ENCODE peak calls at places on chromosomes 6 and 20, in ten cellular contexts. One of them, this sample, is unnamed.

GRCh38 chr6:60695232-60695631 is 1590.8 kb downstream of the KHDRBS2 start:
- DNase-seq in lower leg skin: no peak
- DNase-seq in mesothelial cell of epicardium: no peak
- DNase-seq in psoas muscle: no peak
- DNase-seq in SK-N-SH: no peak
- DNase-seq in fibroblast of mammary gland: no peak
- DNase-seq in endothelial cell: no peak
- DNase-seq in cardiac muscle cell: no peak
- DNase-seq in HFFc6: no peak
- DNase-seq in suprapubic skin: no peak
- DNase-seq in this sample: no peak

GRCh38 chr6:5752282-5752681 is 254.4 kb downstream of the NRN1 start:
- DNase-seq in lower leg skin: peak
- DNase-seq in mesothelial cell of epicardium: no peak
- DNase-seq in psoas muscle: no peak
- DNase-seq in SK-N-SH: no peak
- DNase-seq in fibroblast of mammary gland: peak
- DNase-seq in endothelial cell: no peak
- DNase-seq in cardiac muscle cell: peak
- DNase-seq in HFFc6: peak
- DNase-seq in suprapubic skin: no peak
- DNase-seq in this sample: no peak

GRCh38 chr20:44422083-44422482 is 53.6 kb upstream of the TTPAL start:
- DNase-seq in lower leg skin: no peak
- DNase-seq in mesothelial cell of epicardium: no peak
- DNase-seq in psoas muscle: no peak
- DNase-seq in SK-N-SH: no peak
- DNase-seq in fibroblast of mammary gland: peak
- DNase-seq in endothelial cell: no peak
- DNase-seq in cardiac muscle cell: no peak
- DNase-seq in HFFc6: peak
- DNase-seq in suprapubic skin: no peak
- DNase-seq in this sample: no peak

GRCh38 chr20:34627458-34627857 is 49.4 kb downstream of the PIGU start:
- DNase-seq in lower leg skin: no peak
- DNase-seq in mesothelial cell of epicardium: no peak
- DNase-seq in psoas muscle: no peak
- DNase-seq in SK-N-SH: no peak
- DNase-seq in fibroblast of mammary gland: no peak
- DNase-seq in endothelial cell: no peak
- DNase-seq in cardiac muscle cell: no peak
- DNase-seq in HFFc6: no peak
- DNase-seq in suprapubic skin: no peak
- DNase-seq in this sample: no peak

GRCh38 chr6:35140991-35141720 is at the start of gene TCP11:
- DNase-seq in lower leg skin: no peak
- DNase-seq in mesothelial cell of epicardium: no peak
- DNase-seq in psoas muscle: peak
- DNase-seq in SK-N-SH: peak
- DNase-seq in fibroblast of mammary gland: no peak
- DNase-seq in endothelial cell: no peak
- DNase-seq in cardiac muscle cell: no peak
- DNase-seq in HFFc6: no peak
- DNase-seq in suprapubic skin: no peak
- DNase-seq in this sample: no peak

GRCh38 chr6:167407239-167408064 is 82.6 kb downstream of the TTLL2 start:
- DNase-seq in lower leg skin: no peak
- DNase-seq in mesothelial cell of epicardium: no peak
- DNase-seq in psoas muscle: no peak
- DNase-seq in SK-N-SH: no peak
- DNase-seq in fibroblast of mammary gland: no peak
- DNase-seq in endothelial cell: no peak
- DNase-seq in cardiac muscle cell: no peak
- DNase-seq in HFFc6: no peak
- DNase-seq in suprapubic skin: no peak
- DNase-seq in this sample: no peak

GRCh38 chr6:31579119-31579505 is 3.1 kb downstream of the LTB start:
- DNase-seq in lower leg skin: no peak
- DNase-seq in mesothelial cell of epicardium: no peak
- DNase-seq in psoas muscle: no peak
- DNase-seq in SK-N-SH: no peak
- DNase-seq in fibroblast of mammary gland: no peak
- DNase-seq in endothelial cell: no peak
- DNase-seq in cardiac muscle cell: no peak
- DNase-seq in HFFc6: no peak
- DNase-seq in suprapubic skin: no peak
- DNase-seq in this sample: no peak

GRCh38 chr6:14038636-14039035 is 78.9 kb upstream of the CD83 start:
- DNase-seq in lower leg skin: no peak
- DNase-seq in mesothelial cell of epicardium: no peak
- DNase-seq in psoas muscle: no peak
- DNase-seq in SK-N-SH: no peak
- DNase-seq in fibroblast of mammary gland: peak
- DNase-seq in endothelial cell: no peak
- DNase-seq in cardiac muscle cell: peak
- DNase-seq in HFFc6: no peak
- DNase-seq in suprapubic skin: no peak
- DNase-seq in this sample: no peak

GRCh38 chr6:163438940-163439335 is 24.4 kb downstream of the QKI start:
- DNase-seq in lower leg skin: no peak
- DNase-seq in mesothelial cell of epicardium: no peak
- DNase-seq in psoas muscle: peak
- DNase-seq in SK-N-SH: peak
- DNase-seq in fibroblast of mammary gland: no peak
- DNase-seq in endothelial cell: no peak
- DNase-seq in cardiac muscle cell: peak
- DNase-seq in HFFc6: no peak
- DNase-seq in suprapubic skin: peak
- DNase-seq in this sample: no peak

GRCh38 chr20:14700641-14700965 is 363.2 kb upstream of the FLRT3 start:
- DNase-seq in lower leg skin: no peak
- DNase-seq in mesothelial cell of epicardium: no peak
- DNase-seq in psoas muscle: no peak
- DNase-seq in SK-N-SH: no peak
- DNase-seq in fibroblast of mammary gland: peak
- DNase-seq in endothelial cell: no peak
- DNase-seq in cardiac muscle cell: no peak
- DNase-seq in HFFc6: no peak
- DNase-seq in suprapubic skin: no peak
- DNase-seq in this sample: no peak

GRCh38 chr6:105949939-105950582 is 136.1 kb upstream of the PRDM1 start:
- DNase-seq in lower leg skin: no peak
- DNase-seq in mesothelial cell of epicardium: no peak
- DNase-seq in psoas muscle: no peak
- DNase-seq in SK-N-SH: no peak
- DNase-seq in fibroblast of mammary gland: no peak
- DNase-seq in endothelial cell: no peak
- DNase-seq in cardiac muscle cell: no peak
- DNase-seq in HFFc6: no peak
- DNase-seq in suprapubic skin: no peak
- DNase-seq in this sample: no peak

GRCh38 chr20:51594206-51594998 is 51.9 kb upstream of the NFATC2 start:
- DNase-seq in lower leg skin: no peak
- DNase-seq in mesothelial cell of epicardium: no peak
- DNase-seq in psoas muscle: no peak
- DNase-seq in SK-N-SH: no peak
- DNase-seq in fibroblast of mammary gland: no peak
- DNase-seq in endothelial cell: no peak
- DNase-seq in cardiac muscle cell: no peak
- DNase-seq in HFFc6: no peak
- DNase-seq in suprapubic skin: no peak
- DNase-seq in this sample: no peak

GRCh38 chr20:51593584-51593983 is 51.1 kb upstream of the NFATC2 start:
- DNase-seq in lower leg skin: no peak
- DNase-seq in mesothelial cell of epicardium: no peak
- DNase-seq in psoas muscle: no peak
- DNase-seq in SK-N-SH: no peak
- DNase-seq in fibroblast of mammary gland: no peak
- DNase-seq in endothelial cell: no peak
- DNase-seq in cardiac muscle cell: no peak
- DNase-seq in HFFc6: no peak
- DNase-seq in suprapubic skin: no peak
- DNase-seq in this sample: no peak

GRCh38 chr20:51588762-51589161 is 46.2 kb upstream of the NFATC2 start:
- DNase-seq in lower leg skin: no peak
- DNase-seq in mesothelial cell of epicardium: no peak
- DNase-seq in psoas muscle: no peak
- DNase-seq in SK-N-SH: no peak
- DNase-seq in fibroblast of mammary gland: no peak
- DNase-seq in endothelial cell: no peak
- DNase-seq in cardiac muscle cell: no peak
- DNase-seq in HFFc6: no peak
- DNase-seq in suprapubic skin: no peak
- DNase-seq in this sample: no peak

GRCh38 chr20:51592564-51592963 is 50.0 kb upstream of the NFATC2 start:
- DNase-seq in lower leg skin: no peak
- DNase-seq in mesothelial cell of epicardium: no peak
- DNase-seq in psoas muscle: no peak
- DNase-seq in SK-N-SH: no peak
- DNase-seq in fibroblast of mammary gland: no peak
- DNase-seq in endothelial cell: no peak
- DNase-seq in cardiac muscle cell: no peak
- DNase-seq in HFFc6: no peak
- DNase-seq in suprapubic skin: no peak
- DNase-seq in this sample: no peak

GRCh38 chr20:51591871-51592270 is 49.4 kb upstream of the NFATC2 start:
- DNase-seq in lower leg skin: no peak
- DNase-seq in mesothelial cell of epicardium: no peak
- DNase-seq in psoas muscle: no peak
- DNase-seq in SK-N-SH: no peak
- DNase-seq in fibroblast of mammary gland: no peak
- DNase-seq in endothelial cell: no peak
- DNase-seq in cardiac muscle cell: no peak
- DNase-seq in HFFc6: no peak
- DNase-seq in suprapubic skin: no peak
- DNase-seq in this sample: no peak
- TF ChIP-seq CTCF in lower leg skin: no peak
- TF ChIP-seq CTCF in mesothelial cell of epicardium: no peak
- TF ChIP-seq CTCF in psoas muscle: no peak
- TF ChIP-seq CTCF in SK-N-SH: no peak
- TF ChIP-seq CTCF in fibroblast of mammary gland: no peak
- TF ChIP-seq CTCF in endothelial cell: no peak
- TF ChIP-seq CTCF in cardiac muscle cell: no peak
- TF ChIP-seq CTCF in HFFc6: no peak
- TF ChIP-seq CTCF in suprapubic skin: no peak
- TF ChIP-seq CTCF in this sample: no peak

GRCh38 chr6:111799576-111800467 is 73.4 kb downstream of the FYN start:
- DNase-seq in lower leg skin: no peak
- DNase-seq in mesothelial cell of epicardium: no peak
- DNase-seq in psoas muscle: no peak
- DNase-seq in SK-N-SH: no peak
- DNase-seq in fibroblast of mammary gland: no peak
- DNase-seq in endothelial cell: no peak
- DNase-seq in cardiac muscle cell: no peak
- DNase-seq in HFFc6: no peak
- DNase-seq in suprapubic skin: no peak
- DNase-seq in this sample: no peak
- TF ChIP-seq CTCF in lower leg skin: no peak
- TF ChIP-seq CTCF in mesothelial cell of epicardium: no peak
- TF ChIP-seq CTCF in psoas muscle: no peak
- TF ChIP-seq CTCF in SK-N-SH: peak
- TF ChIP-seq CTCF in fibroblast of mammary gland: peak
- TF ChIP-seq CTCF in endothelial cell: no peak
- TF ChIP-seq CTCF in cardiac muscle cell: peak
- TF ChIP-seq CTCF in HFFc6: peak
- TF ChIP-seq CTCF in suprapubic skin: no peak
- TF ChIP-seq CTCF in this sample: no peak

DNA sequence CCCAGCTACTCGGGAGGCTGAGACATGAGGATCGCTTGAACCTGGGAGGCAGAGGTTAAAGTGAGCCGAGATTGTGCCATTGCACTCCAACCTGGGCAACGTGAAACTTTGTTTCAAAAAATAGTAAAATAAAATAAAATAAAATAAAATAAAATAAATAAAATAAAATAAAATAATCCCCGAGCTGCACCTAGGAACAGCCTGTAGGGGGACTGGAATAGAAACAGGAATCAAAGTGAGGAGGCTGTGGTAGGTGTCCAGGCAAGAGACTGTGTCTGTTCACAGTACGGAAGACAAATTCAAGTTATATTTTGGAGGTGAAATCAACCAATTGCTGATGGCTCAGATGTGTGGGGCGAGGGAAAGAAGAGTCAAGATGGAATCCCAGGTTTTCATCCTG is 86.2 kb downstream of the KCNB1 start:
- DNase-seq in lower leg skin: no peak
- DNase-seq in mesothelial cell of epicardium: no peak
- DNase-seq in psoas muscle: no peak
- DNase-seq in SK-N-SH: no peak
- DNase-seq in fibroblast of mammary gland: no peak
- DNase-seq in endothelial cell: no peak
- DNase-seq in cardiac muscle cell: no peak
- DNase-seq in HFFc6: no peak
- DNase-seq in suprapubic skin: no peak
- DNase-seq in this sample: no peak
- TF ChIP-seq CTCF in lower leg skin: no peak
- TF ChIP-seq CTCF in mesothelial cell of epicardium: peak
- TF ChIP-seq CTCF in psoas muscle: no peak
- TF ChIP-seq CTCF in SK-N-SH: peak
- TF ChIP-seq CTCF in fibroblast of mammary gland: peak
- TF ChIP-seq CTCF in endothelial cell: peak
- TF ChIP-seq CTCF in cardiac muscle cell: peak
- TF ChIP-seq CTCF in HFFc6: peak
- TF ChIP-seq CTCF in suprapubic skin: no peak
- TF ChIP-seq CTCF in this sample: peak

GRCh38 chr6:3328796-3329195 is 70.0 kb downstream of the PSMG4 start:
- DNase-seq in lower leg skin: no peak
- DNase-seq in mesothelial cell of epicardium: no peak
- DNase-seq in psoas muscle: no peak
- DNase-seq in SK-N-SH: no peak
- DNase-seq in fibroblast of mammary gland: no peak
- DNase-seq in endothelial cell: no peak
- DNase-seq in cardiac muscle cell: no peak
- DNase-seq in HFFc6: no peak
- DNase-seq in suprapubic skin: no peak
- DNase-seq in this sample: no peak

GRCh38 chr6:3331498-3331897 is 72.8 kb downstream of the PSMG4 start:
- DNase-seq in lower leg skin: no peak
- DNase-seq in mesothelial cell of epicardium: no peak
- DNase-seq in psoas muscle: no peak
- DNase-seq in SK-N-SH: no peak
- DNase-seq in fibroblast of mammary gland: no peak
- DNase-seq in endothelial cell: no peak
- DNase-seq in cardiac muscle cell: no peak
- DNase-seq in HFFc6: no peak
- DNase-seq in suprapubic skin: no peak
- DNase-seq in this sample: no peak

GRCh38 chr6:3331948-3332347 is 73.2 kb downstream of the PSMG4 start:
- DNase-seq in lower leg skin: no peak
- DNase-seq in mesothelial cell of epicardium: no peak
- DNase-seq in psoas muscle: no peak
- DNase-seq in SK-N-SH: no peak
- DNase-seq in fibroblast of mammary gland: no peak
- DNase-seq in endothelial cell: no peak
- DNase-seq in cardiac muscle cell: no peak
- DNase-seq in HFFc6: no peak
- DNase-seq in suprapubic skin: no peak
- DNase-seq in this sample: no peak

GRCh38 chr6:3329491-3330051 is 70.8 kb downstream of the PSMG4 start:
- DNase-seq in lower leg skin: no peak
- DNase-seq in mesothelial cell of epicardium: no peak
- DNase-seq in psoas muscle: no peak
- DNase-seq in SK-N-SH: no peak
- DNase-seq in fibroblast of mammary gland: no peak
- DNase-seq in endothelial cell: no peak
- DNase-seq in cardiac muscle cell: no peak
- DNase-seq in HFFc6: no peak
- DNase-seq in suprapubic skin: no peak
- DNase-seq in this sample: no peak

GRCh38 chr6:3330199-3330598 is 71.5 kb downstream of the PSMG4 start:
- DNase-seq in lower leg skin: no peak
- DNase-seq in mesothelial cell of epicardium: no peak
- DNase-seq in psoas muscle: no peak
- DNase-seq in SK-N-SH: no peak
- DNase-seq in fibroblast of mammary gland: no peak
- DNase-seq in endothelial cell: no peak
- DNase-seq in cardiac muscle cell: no peak
- DNase-seq in HFFc6: no peak
- DNase-seq in suprapubic skin: no peak
- DNase-seq in this sample: no peak
- TF ChIP-seq CTCF in lower leg skin: no peak
- TF ChIP-seq CTCF in mesothelial cell of epicardium: no peak
- TF ChIP-seq CTCF in psoas muscle: no peak
- TF ChIP-seq CTCF in SK-N-SH: peak
- TF ChIP-seq CTCF in fibroblast of mammary gland: no peak
- TF ChIP-seq CTCF in endothelial cell: peak
- TF ChIP-seq CTCF in cardiac muscle cell: no peak
- TF ChIP-seq CTCF in HFFc6: peak
- TF ChIP-seq CTCF in suprapubic skin: no peak
- TF ChIP-seq CTCF in this sample: no peak

This sample was measured in nephron progenitor cell.